ENCODE peak calls at places on chromosomes 6 and 20, in four cellular contexts. X is K562, O is H1, A is GM12878. J is an unnamed sample.

GRCh38 chr6:16911088-16911487 is 149.8 kb upstream of the ATXN1 start:
- DNase-seq in X (no peak), O (no peak), A (no peak), J (no peak)

GRCh38 chr6:105593805-105594231 is 190.9 kb upstream of the PREP start:
- DNase-seq in X (no peak), O (no peak), A (no peak), J (peak; percentile 51)

GRCh38 chr6:11161031-11161966 is 49.8 kb upstream of the ERVFRD-1 start:
- DNase-seq in X (no peak), O (no peak), A (no peak), J (peak; percentile 16)

GRCh38 chr6:17265570-17265969 is 15.6 kb upstream of the RBM24 start:
- DNase-seq in X (no peak), O (no peak), A (no peak), J (no peak)

GRCh38 chr6:46059608-46060007 is 43.9 kb upstream of the CLIC5 start:
- DNase-seq in X (no peak), O (no peak), A (no peak), J (no peak)

GRCh38 chr6:33742092-33742491 is 4.6 kb downstream of the IP6K3 start:
- DNase-seq in X (peak; percentile 45), O (no peak), A (no peak), J (no peak)

GRCh38 chr6:79670789-79671188 is 39.7 kb downstream of the SH3BGRL2 start:
- DNase-seq in X (peak; percentile 18), O (no peak), A (no peak), J (no peak)

GRCh38 chr6:128807577-128807976 is 75.4 kb upstream of the LAMA2 start:
- DNase-seq in X (no peak), O (no peak), A (no peak), J (peak; percentile 60)

GRCh38 chr6:105038259-105038658 is 81.4 kb downstream of the LIN28B start:
- DNase-seq in X (no peak), O (no peak), A (no peak), J (no peak)

GRCh38 chr6:101926149-101926925 is 532.8 kb downstream of the GRIK2 start:
- DNase-seq in X (no peak), O (no peak), A (no peak), J (peak; percentile 25)

GRCh38 chr6:6964675-6965074 is 143.1 kb upstream of the RREB1 start:
- DNase-seq in X (no peak), O (no peak), A (no peak), J (no peak)

GRCh38 chr6:96124778-96125177 is 109.0 kb downstream of the FUT9 start:
- DNase-seq in X (no peak), O (no peak), A (no peak), J (no peak)

GRCh38 chr20:22232473-22232872 is 351.9 kb downstream of the FOXA2 start:
- DNase-seq in X (no peak), O (no peak), A (peak; percentile 60), J (no peak)

GRCh38 chr6:73739097-73739496 is 43.1 kb downstream of the CD109 start:
- DNase-seq in X (peak; percentile 45), O (no peak), A (no peak), J (peak; percentile 78)

GRCh38 chr20:51318058-51318960 is 224.2 kb downstream of the NFATC2 start:
- DNase-seq in X (peak; percentile 79), O (peak; percentile 98), A (no peak), J (no peak)

GRCh38 chr6:16413399-16413798 is 175.0 kb downstream of the GMPR start:
- DNase-seq in X (no peak), O (no peak), A (no peak), J (peak; percentile 37)

GRCh38 chr6:119727504-119728219 is 378.1 kb upstream of the MAN1A1 start:
- DNase-seq in X (no peak), O (no peak), A (no peak), J (no peak)

GRCh38 chr6:36914227-36914794 is 28.6 kb downstream of the C6orf89 start:
- DNase-seq in X (no peak), O (peak; percentile 80), A (no peak), J (peak; percentile 56)

GRCh38 chr6:166008441-166009369 is 158.9 kb downstream of the TBXT start:
- DNase-seq in X (no peak), O (peak; percentile 70), A (no peak), J (peak; percentile 88)

GRCh38 chr6:55678330-55679224 is 99.6 kb upstream of the HMGCLL1 start:
- DNase-seq in X (no peak), O (no peak), A (no peak), J (peak; percentile 25)

GRCh38 chr6:16146028-16146427 is 17.1 kb downstream of the MYLIP start:
- DNase-seq in X (no peak), O (no peak), A (no peak), J (no peak)

GRCh38 chr6:88349511-88349910 is 183.4 kb upstream of the CNR1 start:
- DNase-seq in X (no peak), O (no peak), A (no peak), J (no peak)

GRCh38 chr6:36754582-36755434 is 57.2 kb downstream of the RAB44 start:
- DNase-seq in X (no peak), O (no peak), A (no peak), J (no peak)

GRCh38 chr6:87949194-87949593 is 98.4 kb upstream of the SPACA1 start:
- DNase-seq in X (no peak), O (no peak), A (no peak), J (no peak)

GRCh38 chr20:62953839-62954703 is 1.6 kb downstream of the SLC17A9 start:
- DNase-seq in X (peak; percentile 50), O (peak; percentile 67), A (peak; percentile 75), J (peak; percentile 54)

GRCh38 chr6:87065117-87065516 is 29.8 kb downstream of the CGA start:
- DNase-seq in X (no peak), O (no peak), A (no peak), J (no peak)

GRCh38 chr6:4762294-4762693 is 13.9 kb upstream of the CDYL start:
- DNase-seq in X (no peak), O (no peak), A (no peak), J (no peak)

GRCh38 chr6:154041001-154041400 is 2.0 kb downstream of the OPRM1 start:
- DNase-seq in X (no peak), O (no peak), A (no peak), J (no peak)

GRCh38 chr6:23494367-23494766 is 631.6 kb upstream of the NRSN1 start:
- DNase-seq in X (no peak), O (no peak), A (no peak), J (no peak)

GRCh38 chr6:130262008-130262407 is 39.3 kb upstream of the SAMD3 start:
- DNase-seq in X (no peak), O (no peak), A (no peak), J (no peak)

GRCh38 chr20:51498765-51499540 is 43.6 kb downstream of the NFATC2 start:
- DNase-seq in X (no peak), O (no peak), A (no peak), J (no peak)

GRCh38 chr6:73209117-73209516 is 16.2 kb downstream of the KHDC1L start:
- DNase-seq in X (no peak), O (no peak), A (no peak), J (no peak)

GRCh38 chr20:62064788-62065668 is 653 bp downstream of the TAF4 start:
- DNase-seq in X (peak; percentile 78), O (no peak), A (no peak), J (no peak)

GRCh38 chr20:39338977-39339376 is 376.8 kb downstream of the DHX35 start:
- DNase-seq in X (no peak), O (no peak), A (peak; percentile 40), J (no peak)

GRCh38 chr20:60050193-60050960 is 92.2 kb downstream of the CDH26 start:
- DNase-seq in X (no peak), O (peak; percentile 68), A (no peak), J (no peak)
- TF ChIP-seq CHD1 in X (no peak), O (no peak), A (no peak), J (no peak)

DNA sequence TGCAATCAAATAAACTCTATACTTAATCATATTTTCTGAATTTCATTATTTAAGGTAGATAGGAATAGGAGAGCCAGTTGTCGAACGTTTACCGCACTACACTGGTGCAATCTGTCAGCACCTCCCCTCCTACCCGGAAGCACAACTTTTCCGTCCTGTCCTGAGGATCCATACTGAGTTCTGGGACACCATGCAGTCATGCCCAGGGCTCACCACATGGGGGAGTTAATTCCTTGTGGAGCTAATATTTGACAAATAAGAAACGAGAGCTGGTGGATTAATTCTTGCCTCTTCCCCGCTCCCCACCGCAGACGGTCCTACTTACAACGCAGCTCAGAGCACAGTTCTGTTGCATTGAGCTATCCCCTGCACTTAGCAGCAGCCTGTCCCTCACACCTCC is 107.7 kb upstream of the RALGAPA2 start:
- DNase-seq in X (peak; percentile 59), O (peak; percentile 69), A (no peak), J (no peak)
- TF ChIP-seq CHD1 in X (no peak), O (no peak), A (no peak), J (no peak)

GRCh38 chr20:6525447-6526303 is 241.8 kb upstream of the BMP2 start:
- DNase-seq in X (no peak), O (no peak), A (no peak), J (peak; percentile 54)

GRCh38 chr20:6533321-6533720 is 234.2 kb upstream of the BMP2 start:
- DNase-seq in X (no peak), O (no peak), A (no peak), J (peak; percentile 78)

GRCh38 chr20:6533828-6534388 is 233.6 kb upstream of the BMP2 start:
- DNase-seq in X (no peak), O (no peak), A (no peak), J (peak; percentile 88)

GRCh38 chr20:6530916-6531315 is 236.6 kb upstream of the BMP2 start:
- DNase-seq in X (no peak), O (no peak), A (no peak), J (peak; percentile 28)

GRCh38 chr20:6530254-6530653 is 237.2 kb upstream of the BMP2 start:
- DNase-seq in X (no peak), O (no peak), A (no peak), J (peak; percentile 41)
- TF ChIP-seq CHD1 in X (no peak), O (no peak), A (no peak), J (no peak)

DNA sequence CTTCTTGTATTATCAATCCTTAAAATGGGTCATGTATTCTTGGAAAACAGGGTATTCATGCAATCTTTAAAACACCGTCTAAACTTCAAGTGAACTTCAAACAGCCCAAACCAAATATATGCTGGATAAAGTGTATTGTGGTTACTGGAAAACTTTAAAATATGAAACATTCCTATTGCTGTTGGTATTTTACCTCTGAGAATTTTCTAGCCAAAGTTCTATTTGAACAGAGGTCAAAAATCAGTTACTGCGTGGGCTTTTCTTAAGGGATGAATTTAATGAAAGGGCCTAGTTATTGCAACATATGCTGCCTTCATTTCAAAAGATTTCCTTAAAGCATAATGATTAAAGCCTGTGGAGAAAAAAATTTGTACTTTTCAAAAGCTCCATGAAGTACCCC is 436.0 kb downstream of the PLCB1 start:
- DNase-seq in X (no peak), O (no peak), A (no peak), J (peak; percentile 24)
- TF ChIP-seq CHD1 in X (no peak), O (no peak), A (no peak), J (no peak)

GRCh38 chr6:35258336-35258735 is 1.2 kb upstream of the ZNF76 start:
- DNase-seq in X (no peak), O (no peak), A (no peak), J (no peak)
- TF ChIP-seq CHD1 in X (no peak), O (no peak), A (no peak), J (no peak)